ENCODE peak calls at places on chromosomes 6 and 20, in nine cellular contexts. One of them, this sample, is unnamed.

GRCh38 chr20:8509809-8510208 is 377.7 kb downstream of the PLCB1 start:
- DNase-seq in ovary: no peak
- DNase-seq in GM23248: no peak
- DNase-seq in IMR-90: no peak
- DNase-seq in WERI-Rb-1: no peak
- DNase-seq in esophagus muscularis mucosa: no peak
- DNase-seq in fibroblast of lung: no peak
- DNase-seq in suprapubic skin: no peak
- DNase-seq in coronary artery: no peak
- DNase-seq in this sample: no peak

GRCh38 chr6:128516514-128516898 is 3.9 kb downstream of the PTPRK start:
- DNase-seq in ovary: no peak
- DNase-seq in GM23248: peak
- DNase-seq in IMR-90: peak
- DNase-seq in WERI-Rb-1: no peak
- DNase-seq in esophagus muscularis mucosa: no peak
- DNase-seq in fibroblast of lung: peak
- DNase-seq in suprapubic skin: no peak
- DNase-seq in coronary artery: no peak
- DNase-seq in this sample: no peak

GRCh38 chr20:57661201-57662027 is 41.2 kb upstream of the ZBP1 start:
- DNase-seq in ovary: peak
- DNase-seq in GM23248: no peak
- DNase-seq in IMR-90: no peak
- DNase-seq in WERI-Rb-1: peak
- DNase-seq in esophagus muscularis mucosa: no peak
- DNase-seq in fibroblast of lung: no peak
- DNase-seq in suprapubic skin: peak
- DNase-seq in coronary artery: peak
- DNase-seq in this sample: peak

GRCh38 chr20:51237278-51237677 is 214.4 kb upstream of the KCNG1 start:
- DNase-seq in ovary: no peak
- DNase-seq in GM23248: peak
- DNase-seq in IMR-90: peak
- DNase-seq in WERI-Rb-1: no peak
- DNase-seq in esophagus muscularis mucosa: no peak
- DNase-seq in fibroblast of lung: no peak
- DNase-seq in suprapubic skin: no peak
- DNase-seq in coronary artery: no peak
- DNase-seq in this sample: no peak

GRCh38 chr6:74870403-74870802 is 335.4 kb downstream of the COL12A1 start:
- DNase-seq in ovary: no peak
- DNase-seq in GM23248: peak
- DNase-seq in IMR-90: no peak
- DNase-seq in WERI-Rb-1: no peak
- DNase-seq in esophagus muscularis mucosa: no peak
- DNase-seq in fibroblast of lung: no peak
- DNase-seq in suprapubic skin: no peak
- DNase-seq in coronary artery: no peak
- DNase-seq in this sample: no peak

GRCh38 chr6:124203106-124203811 is 399.6 kb downstream of the NKAIN2 start:
- DNase-seq in ovary: no peak
- DNase-seq in GM23248: no peak
- DNase-seq in IMR-90: no peak
- DNase-seq in WERI-Rb-1: no peak
- DNase-seq in esophagus muscularis mucosa: no peak
- DNase-seq in fibroblast of lung: peak
- DNase-seq in suprapubic skin: no peak
- DNase-seq in coronary artery: no peak
- DNase-seq in this sample: no peak

GRCh38 chr6:157911278-157911677 is 70.4 kb upstream of the SYNJ2 start:
- DNase-seq in ovary: no peak
- DNase-seq in GM23248: no peak
- DNase-seq in IMR-90: no peak
- DNase-seq in WERI-Rb-1: peak
- DNase-seq in esophagus muscularis mucosa: no peak
- DNase-seq in fibroblast of lung: no peak
- DNase-seq in suprapubic skin: no peak
- DNase-seq in coronary artery: no peak
- DNase-seq in this sample: no peak

GRCh38 chr6:31710490-31711219 is 4.0 kb downstream of the LY6G6F start:
- DNase-seq in ovary: no peak
- DNase-seq in GM23248: no peak
- DNase-seq in IMR-90: no peak
- DNase-seq in WERI-Rb-1: peak
- DNase-seq in esophagus muscularis mucosa: no peak
- DNase-seq in fibroblast of lung: no peak
- DNase-seq in suprapubic skin: no peak
- DNase-seq in coronary artery: no peak
- DNase-seq in this sample: no peak

GRCh38 chr6:21137708-21138358 is 455.7 kb upstream of the SOX4 start:
- DNase-seq in ovary: no peak
- DNase-seq in GM23248: peak
- DNase-seq in IMR-90: peak
- DNase-seq in WERI-Rb-1: no peak
- DNase-seq in esophagus muscularis mucosa: no peak
- DNase-seq in fibroblast of lung: peak
- DNase-seq in suprapubic skin: no peak
- DNase-seq in coronary artery: no peak
- DNase-seq in this sample: no peak

GRCh38 chr6:15715060-15715459 is 52.2 kb upstream of the DTNBP1 start:
- DNase-seq in ovary: no peak
- DNase-seq in GM23248: peak
- DNase-seq in IMR-90: no peak
- DNase-seq in WERI-Rb-1: no peak
- DNase-seq in esophagus muscularis mucosa: no peak
- DNase-seq in fibroblast of lung: no peak
- DNase-seq in suprapubic skin: no peak
- DNase-seq in coronary artery: no peak
- DNase-seq in this sample: no peak

GRCh38 chr6:10465633-10466499 is 51.0 kb upstream of the TFAP2A start:
- DNase-seq in ovary: no peak
- DNase-seq in GM23248: peak
- DNase-seq in IMR-90: peak
- DNase-seq in WERI-Rb-1: peak
- DNase-seq in esophagus muscularis mucosa: no peak
- DNase-seq in fibroblast of lung: peak
- DNase-seq in suprapubic skin: no peak
- DNase-seq in coronary artery: no peak
- DNase-seq in this sample: no peak

GRCh38 chr6:155887431-155887830 is 431.8 kb upstream of the NOX3 start:
- DNase-seq in ovary: no peak
- DNase-seq in GM23248: no peak
- DNase-seq in IMR-90: no peak
- DNase-seq in WERI-Rb-1: no peak
- DNase-seq in esophagus muscularis mucosa: no peak
- DNase-seq in fibroblast of lung: no peak
- DNase-seq in suprapubic skin: no peak
- DNase-seq in coronary artery: no peak
- DNase-seq in this sample: no peak

DNA sequence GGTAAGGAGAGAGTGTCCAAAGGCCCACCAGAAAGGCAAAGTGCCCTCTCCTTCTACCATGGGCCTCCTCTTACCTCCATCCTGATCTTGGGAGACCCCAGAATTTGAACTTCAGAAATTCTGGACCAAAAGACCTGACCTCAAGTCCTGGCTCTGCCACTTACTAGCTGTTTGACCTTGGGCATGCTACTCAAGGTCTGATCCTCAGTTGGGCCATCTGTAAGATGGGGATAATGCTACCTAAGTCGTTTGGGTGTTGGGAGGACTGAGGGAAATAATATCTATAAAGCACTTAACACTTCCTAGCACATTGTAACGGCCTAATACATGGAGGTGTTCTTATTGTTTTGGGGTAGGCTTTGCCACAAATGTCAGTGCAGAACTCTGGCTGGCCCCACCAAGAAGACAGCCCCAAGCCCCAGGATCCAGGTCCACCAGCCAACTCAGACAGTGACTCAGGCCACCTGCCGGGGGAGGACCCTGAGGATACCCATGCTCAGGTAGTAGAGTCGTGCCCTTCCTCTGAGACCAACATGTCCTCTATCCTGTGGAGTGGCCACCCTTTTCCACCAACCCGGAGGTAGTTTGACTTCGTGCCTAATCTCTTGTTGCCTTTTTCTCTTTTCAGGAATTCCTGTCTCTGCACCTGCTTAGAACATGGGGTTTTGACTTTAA is 2.7 kb downstream of the PRICKLE4 start:
- DNase-seq in ovary: no peak
- DNase-seq in GM23248: no peak
- DNase-seq in IMR-90: no peak
- DNase-seq in WERI-Rb-1: no peak
- DNase-seq in esophagus muscularis mucosa: no peak
- DNase-seq in fibroblast of lung: no peak
- DNase-seq in suprapubic skin: no peak
- DNase-seq in coronary artery: peak
- DNase-seq in this sample: no peak
- H3K4me3 ChIP-seq in ovary: no peak
- H3K4me3 ChIP-seq in GM23248: no peak
- H3K4me3 ChIP-seq in IMR-90: no peak
- H3K4me3 ChIP-seq in WERI-Rb-1: no peak
- H3K4me3 ChIP-seq in esophagus muscularis mucosa: no peak
- H3K4me3 ChIP-seq in fibroblast of lung: no peak
- H3K4me3 ChIP-seq in suprapubic skin: no peak
- H3K4me3 ChIP-seq in coronary artery: no peak
- H3K4me3 ChIP-seq in this sample: no peak

GRCh38 chr20:62396367-62397239 is 9.7 kb downstream of the RPS21 start:
- DNase-seq in ovary: no peak
- DNase-seq in GM23248: no peak
- DNase-seq in IMR-90: no peak
- DNase-seq in WERI-Rb-1: no peak
- DNase-seq in esophagus muscularis mucosa: no peak
- DNase-seq in fibroblast of lung: no peak
- DNase-seq in suprapubic skin: no peak
- DNase-seq in coronary artery: no peak
- DNase-seq in this sample: no peak
- H3K27ac ChIP-seq in ovary: no peak
- H3K27ac ChIP-seq in GM23248: no peak
- H3K27ac ChIP-seq in IMR-90: no peak
- H3K27ac ChIP-seq in WERI-Rb-1: no peak
- H3K27ac ChIP-seq in esophagus muscularis mucosa: no peak
- H3K27ac ChIP-seq in fibroblast of lung: no peak
- H3K27ac ChIP-seq in suprapubic skin: no peak
- H3K27ac ChIP-seq in coronary artery: no peak
- H3K27ac ChIP-seq in this sample: no peak

DNA sequence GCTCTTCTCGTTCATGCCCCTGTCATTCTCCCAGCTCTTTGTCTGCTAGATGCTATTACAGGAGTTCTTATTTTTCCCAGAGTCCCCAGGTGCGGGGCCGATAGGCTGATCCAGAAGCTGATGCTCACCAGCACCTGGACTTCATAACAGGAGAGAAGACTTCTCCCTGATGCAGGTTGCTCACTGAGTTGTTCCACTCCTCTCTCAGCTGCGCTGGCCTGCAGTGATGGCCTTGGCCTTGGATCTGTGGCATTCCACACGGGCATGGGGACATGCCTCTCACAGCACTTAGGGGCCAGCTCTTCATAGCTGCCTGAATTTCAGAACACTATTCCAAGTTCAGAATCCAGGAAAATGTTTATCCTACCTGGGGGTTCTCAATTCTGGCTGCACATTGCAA is 7.1 kb upstream of the TXNDC5 start:
- DNase-seq in ovary: no peak
- DNase-seq in GM23248: no peak
- DNase-seq in IMR-90: no peak
- DNase-seq in WERI-Rb-1: no peak
- DNase-seq in esophagus muscularis mucosa: no peak
- DNase-seq in fibroblast of lung: no peak
- DNase-seq in suprapubic skin: no peak
- DNase-seq in coronary artery: no peak
- DNase-seq in this sample: no peak
- H3K4me3 ChIP-seq in ovary: no peak
- H3K4me3 ChIP-seq in GM23248: no peak
- H3K4me3 ChIP-seq in IMR-90: no peak
- H3K4me3 ChIP-seq in WERI-Rb-1: no peak
- H3K4me3 ChIP-seq in esophagus muscularis mucosa: no peak
- H3K4me3 ChIP-seq in fibroblast of lung: no peak
- H3K4me3 ChIP-seq in suprapubic skin: no peak
- H3K4me3 ChIP-seq in coronary artery: no peak
- H3K4me3 ChIP-seq in this sample: no peak

GRCh38 chr20:23603321-23603720 is 2.4 kb downstream of the CST9 start:
- DNase-seq in ovary: no peak
- DNase-seq in GM23248: no peak
- DNase-seq in IMR-90: no peak
- DNase-seq in WERI-Rb-1: no peak
- DNase-seq in esophagus muscularis mucosa: peak
- DNase-seq in fibroblast of lung: no peak
- DNase-seq in suprapubic skin: no peak
- DNase-seq in coronary artery: no peak
- DNase-seq in this sample: no peak
- H3K27ac ChIP-seq in ovary: no peak
- H3K27ac ChIP-seq in GM23248: no peak
- H3K27ac ChIP-seq in IMR-90: no peak
- H3K27ac ChIP-seq in WERI-Rb-1: no peak
- H3K27ac ChIP-seq in esophagus muscularis mucosa: peak
- H3K27ac ChIP-seq in fibroblast of lung: no peak
- H3K27ac ChIP-seq in suprapubic skin: no peak
- H3K27ac ChIP-seq in coronary artery: no peak
- H3K27ac ChIP-seq in this sample: no peak

GRCh38 chr6:112251170-112251945 is 3.0 kb downstream of the LAMA4 start:
- DNase-seq in ovary: peak
- DNase-seq in GM23248: peak
- DNase-seq in IMR-90: peak
- DNase-seq in WERI-Rb-1: no peak
- DNase-seq in esophagus muscularis mucosa: no peak
- DNase-seq in fibroblast of lung: peak
- DNase-seq in suprapubic skin: no peak
- DNase-seq in coronary artery: no peak
- DNase-seq in this sample: peak

GRCh38 chr6:112253505-112253841 is 894 bp downstream of the LAMA4 start:
- DNase-seq in ovary: no peak
- DNase-seq in GM23248: peak
- DNase-seq in IMR-90: no peak
- DNase-seq in WERI-Rb-1: no peak
- DNase-seq in esophagus muscularis mucosa: peak
- DNase-seq in fibroblast of lung: no peak
- DNase-seq in suprapubic skin: no peak
- DNase-seq in coronary artery: no peak
- DNase-seq in this sample: no peak

GRCh38 chr6:112253842-112254816 is at the start of gene LAMA4:
- DNase-seq in ovary: peak
- DNase-seq in GM23248: peak
- DNase-seq in IMR-90: peak
- DNase-seq in WERI-Rb-1: peak
- DNase-seq in esophagus muscularis mucosa: peak
- DNase-seq in fibroblast of lung: peak
- DNase-seq in suprapubic skin: no peak
- DNase-seq in coronary artery: no peak
- DNase-seq in this sample: peak

GRCh38 chr6:112254921-112255320 is 554 bp upstream of the LAMA4 start:
- DNase-seq in ovary: no peak
- DNase-seq in GM23248: peak
- DNase-seq in IMR-90: no peak
- DNase-seq in WERI-Rb-1: no peak
- DNase-seq in esophagus muscularis mucosa: no peak
- DNase-seq in fibroblast of lung: no peak
- DNase-seq in suprapubic skin: no peak
- DNase-seq in coronary artery: no peak
- DNase-seq in this sample: no peak

GRCh38 chr6:112252571-112253504 is 1.5 kb downstream of the LAMA4 start:
- DNase-seq in ovary: no peak
- DNase-seq in GM23248: peak
- DNase-seq in IMR-90: peak
- DNase-seq in WERI-Rb-1: no peak
- DNase-seq in esophagus muscularis mucosa: no peak
- DNase-seq in fibroblast of lung: peak
- DNase-seq in suprapubic skin: no peak
- DNase-seq in coronary artery: no peak
- DNase-seq in this sample: no peak
- H3K4me3 ChIP-seq in ovary: peak
- H3K4me3 ChIP-seq in GM23248: peak
- H3K4me3 ChIP-seq in IMR-90: peak
- H3K4me3 ChIP-seq in WERI-Rb-1: no peak
- H3K4me3 ChIP-seq in esophagus muscularis mucosa: peak
- H3K4me3 ChIP-seq in fibroblast of lung: peak
- H3K4me3 ChIP-seq in suprapubic skin: peak
- H3K4me3 ChIP-seq in coronary artery: peak
- H3K4me3 ChIP-seq in this sample: peak